ENCODE peak calls at places on chromosomes 12 and 14, in six cellular contexts. One of them, this sample, is unnamed.
A peak's percentile ranks its signal among the peaks of the same experiment; 100 is the strongest.

GRCh38 chr14:103543140-103543539 is 14.1 kb downstream of the TRMT61A start:
- DNase-seq in DMS79 treated with DMSO at 0.1 percent for 48 hours: peak; percentile 63
- DNase-seq in left cardiac atrium: peak; percentile 24
- DNase-seq in NCI-H82: no peak
- DNase-seq in GM13976: no peak
- DNase-seq in HEK293T: no peak
- DNase-seq in this sample: no peak

GRCh38 chr12:94872671-94873367 is 130.7 kb downstream of the NDUFA12 start:
- DNase-seq in left cardiac atrium: no peak
- DNase-seq in NCI-H82: peak; percentile 25
- DNase-seq in HEK293T: peak; percentile 19
- DNase-seq in DMS79 treated with DMSO at 0.1 percent for 48 hours: peak; percentile 13
- DNase-seq in GM13976: peak; percentile 50
- DNase-seq in this sample: peak; percentile 27

GRCh38 chr12:121314441-121314840 is 17.9 kb upstream of the CAMKK2 start:
- DNase-seq in DMS79 treated with DMSO at 0.1 percent for 48 hours: no peak
- DNase-seq in left cardiac atrium: no peak
- DNase-seq in NCI-H82: no peak
- DNase-seq in GM13976: no peak
- DNase-seq in HEK293T: no peak
- DNase-seq in this sample: no peak

GRCh38 chr12:120216742-120217595 is 16.1 kb upstream of the RPLP0 start:
- DNase-seq in left cardiac atrium: no peak
- DNase-seq in HEK293T: no peak
- DNase-seq in DMS79 treated with DMSO at 0.1 percent for 48 hours: no peak
- DNase-seq in GM13976: no peak
- DNase-seq in NCI-H82: no peak
- DNase-seq in this sample: no peak

GRCh38 chr12:108235231-108235959 is 103.7 kb downstream of the CMKLR1 start:
- DNase-seq in DMS79 treated with DMSO at 0.1 percent for 48 hours: no peak
- DNase-seq in HEK293T: no peak
- DNase-seq in NCI-H82: peak; percentile 54
- DNase-seq in GM13976: no peak
- DNase-seq in left cardiac atrium: no peak
- DNase-seq in this sample: no peak

GRCh38 chr14:38721822-38722431 is 381.1 kb downstream of the SEC23A start:
- DNase-seq in NCI-H82: peak; percentile 74
- DNase-seq in left cardiac atrium: peak; percentile 52
- DNase-seq in GM13976: peak; percentile 37
- DNase-seq in DMS79 treated with DMSO at 0.1 percent for 48 hours: no peak
- DNase-seq in HEK293T: peak; percentile 57
- DNase-seq in this sample: peak; percentile 22

GRCh38 chr12:48266826-48267225 is 63.7 kb upstream of the OR10AD1 start:
- DNase-seq in left cardiac atrium: no peak
- DNase-seq in HEK293T: no peak
- DNase-seq in GM13976: no peak
- DNase-seq in NCI-H82: no peak
- DNase-seq in DMS79 treated with DMSO at 0.1 percent for 48 hours: no peak
- DNase-seq in this sample: no peak

GRCh38 chr14:64294672-64295413 is 672 bp upstream of the ESR2 start:
- DNase-seq in HEK293T: peak; percentile 81
- DNase-seq in GM13976: peak; percentile 89
- DNase-seq in NCI-H82: peak; percentile 88
- DNase-seq in DMS79 treated with DMSO at 0.1 percent for 48 hours: peak; percentile 76
- DNase-seq in left cardiac atrium: peak; percentile 72
- DNase-seq in this sample: peak; percentile 90

GRCh38 chr12:57086951-57087688 is 1.8 kb upstream of the NAB2 start:
- DNase-seq in GM13976: peak; percentile 86
- DNase-seq in HEK293T: no peak
- DNase-seq in left cardiac atrium: peak; percentile 96
- DNase-seq in NCI-H82: peak; percentile 94
- DNase-seq in DMS79 treated with DMSO at 0.1 percent for 48 hours: no peak
- DNase-seq in this sample: peak; percentile 84

GRCh38 chr14:64724578-64724930 is 20.3 kb downstream of the PLEKHG3 start:
- DNase-seq in DMS79 treated with DMSO at 0.1 percent for 48 hours: no peak
- DNase-seq in HEK293T: no peak
- DNase-seq in NCI-H82: peak; percentile 9
- DNase-seq in GM13976: no peak
- DNase-seq in left cardiac atrium: no peak
- DNase-seq in this sample: no peak

GRCh38 chr12:86613306-86613705 is 357.1 kb upstream of the MGAT4C start:
- DNase-seq in DMS79 treated with DMSO at 0.1 percent for 48 hours: no peak
- DNase-seq in GM13976: no peak
- DNase-seq in HEK293T: no peak
- DNase-seq in NCI-H82: no peak
- DNase-seq in left cardiac atrium: no peak
- DNase-seq in this sample: no peak

GRCh38 chr12:53502983-53503728 is 2.1 kb downstream of the TARBP2 start:
- DNase-seq in NCI-H82: no peak
- DNase-seq in GM13976: no peak
- DNase-seq in HEK293T: no peak
- DNase-seq in DMS79 treated with DMSO at 0.1 percent for 48 hours: no peak
- DNase-seq in left cardiac atrium: no peak
- DNase-seq in this sample: no peak

GRCh38 chr14:20836668-20837338 is 34.2 kb upstream of the RNASE1 start:
- DNase-seq in GM13976: no peak
- DNase-seq in left cardiac atrium: no peak
- DNase-seq in DMS79 treated with DMSO at 0.1 percent for 48 hours: no peak
- DNase-seq in NCI-H82: peak; percentile 1
- DNase-seq in HEK293T: peak; percentile 43
- DNase-seq in this sample: no peak

GRCh38 chr12:120625557-120626419 is 14.6 kb upstream of the CABP1 start:
- DNase-seq in left cardiac atrium: no peak
- DNase-seq in GM13976: no peak
- DNase-seq in NCI-H82: peak; percentile 16
- DNase-seq in HEK293T: peak; percentile 51
- DNase-seq in DMS79 treated with DMSO at 0.1 percent for 48 hours: no peak
- DNase-seq in this sample: peak; percentile 42

GRCh38 chr12:47820631-47821345 is 1.1 kb upstream of the HDAC7 start:
- DNase-seq in NCI-H82: peak; percentile 43
- DNase-seq in GM13976: no peak
- DNase-seq in HEK293T: peak; percentile 41
- DNase-seq in left cardiac atrium: peak; percentile 90
- DNase-seq in DMS79 treated with DMSO at 0.1 percent for 48 hours: no peak
- DNase-seq in this sample: no peak

GRCh38 chr12:51388066-51388799 is 3.0 kb downstream of the GALNT6 start:
- DNase-seq in GM13976: no peak
- DNase-seq in NCI-H82: no peak
- DNase-seq in left cardiac atrium: no peak
- DNase-seq in HEK293T: no peak
- DNase-seq in DMS79 treated with DMSO at 0.1 percent for 48 hours: no peak
- DNase-seq in this sample: no peak

GRCh38 chr12:127559349-127560040 is 707.5 kb upstream of the TMEM132C start:
- DNase-seq in HEK293T: peak; percentile 37
- DNase-seq in NCI-H82: peak; percentile 50
- DNase-seq in left cardiac atrium: peak; percentile 42
- DNase-seq in GM13976: no peak
- DNase-seq in DMS79 treated with DMSO at 0.1 percent for 48 hours: peak; percentile 76
- DNase-seq in this sample: no peak

GRCh38 chr12:109092484-109093021 is 719 bp downstream of the ALKBH2 start:
- DNase-seq in NCI-H82: peak; percentile 27
- DNase-seq in GM13976: no peak
- DNase-seq in DMS79 treated with DMSO at 0.1 percent for 48 hours: no peak
- DNase-seq in HEK293T: no peak
- DNase-seq in left cardiac atrium: no peak
- DNase-seq in this sample: no peak

GRCh38 chr12:3671330-3672112 is 81.4 kb downstream of the CRACR2A start:
- DNase-seq in DMS79 treated with DMSO at 0.1 percent for 48 hours: no peak
- DNase-seq in left cardiac atrium: no peak
- DNase-seq in NCI-H82: no peak
- DNase-seq in GM13976: no peak
- DNase-seq in HEK293T: no peak
- DNase-seq in this sample: no peak

GRCh38 chr14:28152453-28153044 is 614.0 kb upstream of the FOXG1 start:
- DNase-seq in left cardiac atrium: no peak
- DNase-seq in NCI-H82: no peak
- DNase-seq in HEK293T: no peak
- DNase-seq in GM13976: no peak
- DNase-seq in DMS79 treated with DMSO at 0.1 percent for 48 hours: no peak
- DNase-seq in this sample: no peak

GRCh38 chr12:68521321-68521839 is 89.3 kb upstream of the RAP1B start:
- DNase-seq in GM13976: no peak
- DNase-seq in left cardiac atrium: no peak
- DNase-seq in HEK293T: no peak
- DNase-seq in DMS79 treated with DMSO at 0.1 percent for 48 hours: no peak
- DNase-seq in NCI-H82: no peak
- DNase-seq in this sample: no peak

GRCh38 chr14:76456891-76457586 is 81.1 kb downstream of the ESRRB start:
- DNase-seq in left cardiac atrium: no peak
- DNase-seq in NCI-H82: peak; percentile 55
- DNase-seq in HEK293T: no peak
- DNase-seq in DMS79 treated with DMSO at 0.1 percent for 48 hours: no peak
- DNase-seq in GM13976: no peak
- DNase-seq in this sample: no peak

GRCh38 chr14:77275041-77275854 is 4.2 kb upstream of the NGB start:
- DNase-seq in DMS79 treated with DMSO at 0.1 percent for 48 hours: no peak
- DNase-seq in left cardiac atrium: no peak
- DNase-seq in NCI-H82: no peak
- DNase-seq in HEK293T: no peak
- DNase-seq in GM13976: no peak
- DNase-seq in this sample: no peak

GRCh38 chr14:20587489-20588154 is at the start of gene RNASE11:
- DNase-seq in DMS79 treated with DMSO at 0.1 percent for 48 hours: no peak
- DNase-seq in left cardiac atrium: no peak
- DNase-seq in NCI-H82: no peak
- DNase-seq in GM13976: no peak
- DNase-seq in HEK293T: no peak
- DNase-seq in this sample: no peak

GRCh38 chr12:53780323-53780722 is 28.5 kb upstream of the CISTR start:
- DNase-seq in NCI-H82: no peak
- DNase-seq in DMS79 treated with DMSO at 0.1 percent for 48 hours: no peak
- DNase-seq in HEK293T: no peak
- DNase-seq in left cardiac atrium: no peak
- DNase-seq in GM13976: no peak
- DNase-seq in this sample: no peak

GRCh38 chr12:16076553-16076952 is 165.4 kb downstream of the DERA start:
- DNase-seq in left cardiac atrium: no peak
- DNase-seq in NCI-H82: peak; percentile 90
- DNase-seq in HEK293T: peak; percentile 32
- DNase-seq in GM13976: peak; percentile 18
- DNase-seq in DMS79 treated with DMSO at 0.1 percent for 48 hours: peak; percentile 10
- DNase-seq in this sample: peak; percentile 5

GRCh38 chr14:102693006-102693755 is 84.1 kb upstream of the TRAF3 start:
- DNase-seq in HEK293T: peak; percentile 33
- DNase-seq in NCI-H82: peak; percentile 61
- DNase-seq in DMS79 treated with DMSO at 0.1 percent for 48 hours: no peak
- DNase-seq in left cardiac atrium: no peak
- DNase-seq in GM13976: no peak
- DNase-seq in this sample: no peak

GRCh38 chr12:47852096-47852571 is 32.4 kb upstream of the HDAC7 start:
- DNase-seq in GM13976: no peak
- DNase-seq in NCI-H82: no peak
- DNase-seq in DMS79 treated with DMSO at 0.1 percent for 48 hours: no peak
- DNase-seq in HEK293T: no peak
- DNase-seq in left cardiac atrium: no peak
- DNase-seq in this sample: no peak

GRCh38 chr12:28191018-28191595 is 851 bp downstream of the CCDC91 start:
- DNase-seq in NCI-H82: peak; percentile 41
- DNase-seq in left cardiac atrium: peak; percentile 33
- DNase-seq in HEK293T: peak; percentile 15
- DNase-seq in GM13976: peak; percentile 17
- DNase-seq in DMS79 treated with DMSO at 0.1 percent for 48 hours: peak; percentile 39
- DNase-seq in this sample: peak; percentile 5

GRCh38 chr14:61925732-61926445 is 163.7 kb downstream of the SNAPC1 start:
- DNase-seq in HEK293T: no peak
- DNase-seq in GM13976: no peak
- DNase-seq in NCI-H82: no peak
- DNase-seq in DMS79 treated with DMSO at 0.1 percent for 48 hours: no peak
- DNase-seq in left cardiac atrium: no peak
- DNase-seq in this sample: no peak

GRCh38 chr12:105418232-105418631 is 87.7 kb downstream of the C12orf75 start:
- DNase-seq in left cardiac atrium: no peak
- DNase-seq in HEK293T: no peak
- DNase-seq in NCI-H82: no peak
- DNase-seq in DMS79 treated with DMSO at 0.1 percent for 48 hours: no peak
- DNase-seq in GM13976: no peak
- DNase-seq in this sample: no peak

GRCh38 chr14:58730793-58731464 is 93.2 kb downstream of the DACT1 start:
- DNase-seq in HEK293T: no peak
- DNase-seq in GM13976: no peak
- DNase-seq in DMS79 treated with DMSO at 0.1 percent for 48 hours: no peak
- DNase-seq in left cardiac atrium: no peak
- DNase-seq in NCI-H82: no peak
- DNase-seq in this sample: no peak

GRCh38 chr12:2890388-2891239 is at the start of gene TULP3:
- DNase-seq in NCI-H82: peak; percentile 99
- DNase-seq in HEK293T: peak; percentile 95
- DNase-seq in left cardiac atrium: peak; percentile 99
- DNase-seq in GM13976: peak; percentile 97
- DNase-seq in DMS79 treated with DMSO at 0.1 percent for 48 hours: peak; percentile 98
- DNase-seq in this sample: peak; percentile 97

GRCh38 chr12:93990832-93991748 is 157.3 kb upstream of the PLXNC1 start:
- DNase-seq in HEK293T: no peak
- DNase-seq in DMS79 treated with DMSO at 0.1 percent for 48 hours: no peak
- DNase-seq in left cardiac atrium: peak; percentile 61
- DNase-seq in GM13976: no peak
- DNase-seq in NCI-H82: peak; percentile 42
- DNase-seq in this sample: no peak

GRCh38 chr12:77133566-77133965 is 68.2 kb upstream of the E2F7 start:
- DNase-seq in left cardiac atrium: peak; percentile 34
- DNase-seq in GM13976: no peak
- DNase-seq in DMS79 treated with DMSO at 0.1 percent for 48 hours: no peak
- DNase-seq in NCI-H82: no peak
- DNase-seq in HEK293T: peak; percentile 32
- DNase-seq in this sample: no peak

GRCh38 chr14:92501891-92502351 is 11.7 kb upstream of the RIN3 start:
- DNase-seq in HEK293T: no peak
- DNase-seq in DMS79 treated with DMSO at 0.1 percent for 48 hours: no peak
- DNase-seq in left cardiac atrium: no peak
- DNase-seq in NCI-H82: no peak
- DNase-seq in GM13976: no peak
- DNase-seq in this sample: no peak